ENCODE peak calls at places on chromosomes 12 and 14, in five cellular contexts. M is adipocyte; X is naive thymus-derived CD4-positive, alpha-beta T cell; W is left colon; O is HTR-8/SVneo. B is an unnamed sample.

GRCh38 chr12:66288121-66288520 is 14.2 kb upstream of the HELB start:
- DNase-seq in O (no peak), M (no peak), W (no peak), X (peak; percentile 89), B (no peak)

GRCh38 chr12:3837049-3837448 is 36.1 kb downstream of the PARP11 start:
- DNase-seq in W (no peak), O (no peak), X (no peak), M (no peak), B (no peak)

GRCh38 chr12:114995891-114996290 is 311.9 kb upstream of the TBX3 start:
- DNase-seq in W (no peak), X (no peak), M (no peak), O (no peak), B (no peak)

GRCh38 chr12:22518067-22518719 is 26.1 kb downstream of the C2CD5 start:
- DNase-seq in O (no peak), X (no peak), W (peak; percentile 31), M (no peak), B (peak; percentile 88)

GRCh38 chr12:62693291-62694040 is 226.8 kb downstream of the MON2 start:
- DNase-seq in X (no peak), W (no peak), M (no peak), O (no peak), B (no peak)

GRCh38 chr12:76033116-76034001 is 1.8 kb upstream of the PHLDA1 start:
- DNase-seq in O (no peak), W (no peak), X (no peak), M (peak; percentile 59), B (no peak)

GRCh38 chr12:131808744-131809371 is 19.3 kb upstream of the MMP17 start:
- DNase-seq in M (no peak), O (no peak), W (peak; percentile 62), X (peak; percentile 33), B (no peak)

GRCh38 chr14:30445852-30446251 is 113.1 kb upstream of the G2E3 start:
- DNase-seq in M (no peak), O (no peak), X (no peak), W (no peak), B (no peak)

GRCh38 chr12:129564768-129565167 is 339.1 kb downstream of the TMEM132D start:
- DNase-seq in X (no peak), O (no peak), M (no peak), W (no peak), B (no peak)